ENCODE peak calls at places on chromosomes 5 and 9, in seven cellular contexts. One of them, this sample, is unnamed.

GRCh38 chr5:149853019-149853648 is 91.5 kb downstream of the PDE6A start:
- DNase-seq in neuronal stem cell: peak
- DNase-seq in mesenchymal stem cell: peak
- DNase-seq in H1: peak
- DNase-seq in trophoblast cell: peak
- DNase-seq in mesendoderm: peak
- DNase-seq in IMR-90: peak
- DNase-seq in this sample: peak

GRCh38 chr5:172564187-172564586 is 76.9 kb upstream of the NEURL1B start:
- DNase-seq in neuronal stem cell: no peak
- DNase-seq in mesenchymal stem cell: no peak
- DNase-seq in H1: no peak
- DNase-seq in trophoblast cell: no peak
- DNase-seq in mesendoderm: no peak
- DNase-seq in IMR-90: no peak
- DNase-seq in this sample: no peak

GRCh38 chr9:90393355-90394152 is 249.1 kb downstream of the DIRAS2 start:
- DNase-seq in neuronal stem cell: no peak
- DNase-seq in mesenchymal stem cell: no peak
- DNase-seq in H1: no peak
- DNase-seq in trophoblast cell: no peak
- DNase-seq in mesendoderm: peak
- DNase-seq in IMR-90: no peak
- DNase-seq in this sample: no peak

GRCh38 chr9:98375138-98375726 is 119.8 kb upstream of the TBC1D2 start:
- DNase-seq in neuronal stem cell: no peak
- DNase-seq in mesenchymal stem cell: peak
- DNase-seq in H1: no peak
- DNase-seq in trophoblast cell: peak
- DNase-seq in mesendoderm: peak
- DNase-seq in IMR-90: peak
- DNase-seq in this sample: no peak

GRCh38 chr5:2797981-2798380 is 46.5 kb upstream of the IRX2 start:
- DNase-seq in neuronal stem cell: no peak
- DNase-seq in mesenchymal stem cell: no peak
- DNase-seq in H1: no peak
- DNase-seq in trophoblast cell: peak
- DNase-seq in mesendoderm: no peak
- DNase-seq in IMR-90: no peak
- DNase-seq in this sample: no peak

GRCh38 chr9:6354072-6354686 is 26.0 kb downstream of the TPD52L3 start:
- DNase-seq in neuronal stem cell: peak
- DNase-seq in mesenchymal stem cell: peak
- DNase-seq in H1: peak
- DNase-seq in trophoblast cell: peak
- DNase-seq in mesendoderm: peak
- DNase-seq in IMR-90: peak
- DNase-seq in this sample: peak

GRCh38 chr5:56816546-56817081 is 1.3 kb downstream of the MAP3K1 start:
- DNase-seq in neuronal stem cell: peak
- DNase-seq in mesenchymal stem cell: peak
- DNase-seq in H1: no peak
- DNase-seq in trophoblast cell: peak
- DNase-seq in mesendoderm: peak
- DNase-seq in IMR-90: peak
- DNase-seq in this sample: peak

GRCh38 chr9:99870126-99870525 is 36.3 kb upstream of the STX17 start:
- DNase-seq in neuronal stem cell: no peak
- DNase-seq in mesenchymal stem cell: no peak
- DNase-seq in H1: no peak
- DNase-seq in trophoblast cell: no peak
- DNase-seq in mesendoderm: peak
- DNase-seq in IMR-90: peak
- DNase-seq in this sample: no peak

GRCh38 chr9:120924698-120925534 is 1.7 kb downstream of the TRAF1 start:
- DNase-seq in neuronal stem cell: no peak
- DNase-seq in mesenchymal stem cell: no peak
- DNase-seq in H1: no peak
- DNase-seq in trophoblast cell: no peak
- DNase-seq in mesendoderm: no peak
- DNase-seq in IMR-90: peak
- DNase-seq in this sample: no peak

GRCh38 chr5:142862585-142862984 is 92.4 kb downstream of the ARHGAP26 start:
- DNase-seq in neuronal stem cell: no peak
- DNase-seq in mesenchymal stem cell: no peak
- DNase-seq in H1: no peak
- DNase-seq in trophoblast cell: no peak
- DNase-seq in mesendoderm: no peak
- DNase-seq in IMR-90: no peak
- DNase-seq in this sample: no peak

GRCh38 chr5:122076669-122077450 is 1.2 kb downstream of the LOX start:
- DNase-seq in neuronal stem cell: peak
- DNase-seq in mesenchymal stem cell: peak
- DNase-seq in H1: no peak
- DNase-seq in trophoblast cell: peak
- DNase-seq in mesendoderm: peak
- DNase-seq in IMR-90: peak
- DNase-seq in this sample: peak

GRCh38 chr5:40796487-40796889 is 1.7 kb downstream of the PRKAA1 start:
- DNase-seq in neuronal stem cell: no peak
- DNase-seq in mesenchymal stem cell: peak
- DNase-seq in H1: no peak
- DNase-seq in trophoblast cell: peak
- DNase-seq in mesendoderm: no peak
- DNase-seq in IMR-90: peak
- DNase-seq in this sample: no peak

DNA sequence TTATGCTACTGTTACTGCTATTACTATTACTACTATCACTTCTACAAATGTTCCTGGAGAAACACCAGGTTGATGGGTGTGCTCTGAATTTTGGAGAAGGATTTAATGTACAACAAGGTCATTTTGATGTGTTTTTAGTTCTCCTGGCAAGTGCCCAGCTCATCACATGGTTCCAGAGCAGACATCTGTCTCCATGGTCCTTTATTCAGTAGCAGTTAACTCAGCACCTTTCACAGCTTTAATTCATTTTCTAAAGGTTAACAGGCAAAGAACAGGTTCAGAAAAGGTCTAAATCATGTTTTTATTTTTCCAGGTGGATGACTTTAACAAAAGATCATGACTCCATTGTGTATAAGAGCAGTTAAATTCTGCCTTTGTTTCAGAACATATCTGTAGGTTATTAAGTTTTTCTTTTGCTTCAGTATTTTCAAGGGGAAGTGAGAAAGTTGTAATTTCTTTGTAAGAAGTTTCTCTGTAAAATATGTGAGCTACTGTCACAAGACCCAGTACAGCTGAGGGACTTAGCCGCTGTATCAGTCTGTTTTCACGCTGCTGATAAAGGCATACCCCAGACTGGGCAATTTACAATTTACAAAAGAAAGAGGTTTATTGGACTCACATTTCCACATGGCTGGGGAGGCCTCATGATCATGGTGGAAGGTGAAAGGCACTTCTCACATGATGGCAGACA is 41.9 kb downstream of the MTRR start:
- DNase-seq in neuronal stem cell: no peak
- DNase-seq in mesenchymal stem cell: no peak
- DNase-seq in H1: no peak
- DNase-seq in trophoblast cell: no peak
- DNase-seq in mesendoderm: no peak
- DNase-seq in IMR-90: no peak
- DNase-seq in this sample: no peak
- H2BK120ac ChIP-seq in neuronal stem cell: no peak
- H2BK120ac ChIP-seq in mesenchymal stem cell: no peak
- H2BK120ac ChIP-seq in H1: no peak
- H2BK120ac ChIP-seq in trophoblast cell: no peak
- H2BK120ac ChIP-seq in mesendoderm: no peak
- H2BK120ac ChIP-seq in IMR-90: no peak
- H2BK120ac ChIP-seq in this sample: no peak

GRCh38 chr9:104589611-104590010 is 9.6 kb downstream of the OR13C5 start:
- DNase-seq in neuronal stem cell: no peak
- DNase-seq in mesenchymal stem cell: no peak
- DNase-seq in H1: no peak
- DNase-seq in trophoblast cell: no peak
- DNase-seq in mesendoderm: no peak
- DNase-seq in IMR-90: no peak
- DNase-seq in this sample: no peak
- H2BK120ac ChIP-seq in neuronal stem cell: no peak
- H2BK120ac ChIP-seq in mesenchymal stem cell: no peak
- H2BK120ac ChIP-seq in H1: no peak
- H2BK120ac ChIP-seq in trophoblast cell: no peak
- H2BK120ac ChIP-seq in mesendoderm: no peak
- H2BK120ac ChIP-seq in IMR-90: no peak
- H2BK120ac ChIP-seq in this sample: no peak

GRCh38 chr5:38163636-38164237 is 94.6 kb upstream of the EGFLAM start:
- DNase-seq in neuronal stem cell: no peak
- DNase-seq in mesenchymal stem cell: no peak
- DNase-seq in H1: no peak
- DNase-seq in trophoblast cell: no peak
- DNase-seq in mesendoderm: no peak
- DNase-seq in IMR-90: no peak
- DNase-seq in this sample: no peak

GRCh38 chr5:38166832-38167231 is 91.5 kb upstream of the EGFLAM start:
- DNase-seq in neuronal stem cell: no peak
- DNase-seq in mesenchymal stem cell: no peak
- DNase-seq in H1: no peak
- DNase-seq in trophoblast cell: no peak
- DNase-seq in mesendoderm: no peak
- DNase-seq in IMR-90: no peak
- DNase-seq in this sample: no peak

GRCh38 chr5:38165435-38165834 is 92.9 kb upstream of the EGFLAM start:
- DNase-seq in neuronal stem cell: no peak
- DNase-seq in mesenchymal stem cell: no peak
- DNase-seq in H1: no peak
- DNase-seq in trophoblast cell: no peak
- DNase-seq in mesendoderm: no peak
- DNase-seq in IMR-90: no peak
- DNase-seq in this sample: no peak

GRCh38 chr5:38164776-38165399 is 93.5 kb upstream of the EGFLAM start:
- DNase-seq in neuronal stem cell: no peak
- DNase-seq in mesenchymal stem cell: no peak
- DNase-seq in H1: no peak
- DNase-seq in trophoblast cell: no peak
- DNase-seq in mesendoderm: no peak
- DNase-seq in IMR-90: no peak
- DNase-seq in this sample: no peak

DNA sequence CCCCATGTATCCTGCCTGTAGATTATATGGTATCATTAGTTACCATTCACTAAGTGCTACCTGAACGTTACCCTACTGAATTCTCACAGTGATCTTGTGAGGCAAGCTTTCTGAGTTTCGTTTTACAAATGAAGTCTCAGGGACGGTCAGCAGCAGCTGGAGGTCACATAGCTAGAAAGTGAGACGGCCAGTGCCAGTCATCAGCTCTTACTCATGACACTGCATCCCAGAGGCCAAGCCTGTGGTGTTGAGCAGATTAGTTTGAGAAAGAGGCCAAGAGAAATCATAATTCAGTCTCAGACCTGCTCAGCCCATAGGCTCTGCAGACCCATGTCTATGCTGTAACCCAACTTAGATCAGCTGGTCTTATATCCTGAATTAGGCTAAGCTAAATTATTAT is 95.7 kb upstream of the EGFLAM start:
- DNase-seq in neuronal stem cell: no peak
- DNase-seq in mesenchymal stem cell: no peak
- DNase-seq in H1: no peak
- DNase-seq in trophoblast cell: peak
- DNase-seq in mesendoderm: no peak
- DNase-seq in IMR-90: peak
- DNase-seq in this sample: no peak
- H2BK120ac ChIP-seq in neuronal stem cell: no peak
- H2BK120ac ChIP-seq in mesenchymal stem cell: no peak
- H2BK120ac ChIP-seq in H1: no peak
- H2BK120ac ChIP-seq in trophoblast cell: no peak
- H2BK120ac ChIP-seq in mesendoderm: no peak
- H2BK120ac ChIP-seq in IMR-90: no peak
- H2BK120ac ChIP-seq in this sample: no peak

DNA sequence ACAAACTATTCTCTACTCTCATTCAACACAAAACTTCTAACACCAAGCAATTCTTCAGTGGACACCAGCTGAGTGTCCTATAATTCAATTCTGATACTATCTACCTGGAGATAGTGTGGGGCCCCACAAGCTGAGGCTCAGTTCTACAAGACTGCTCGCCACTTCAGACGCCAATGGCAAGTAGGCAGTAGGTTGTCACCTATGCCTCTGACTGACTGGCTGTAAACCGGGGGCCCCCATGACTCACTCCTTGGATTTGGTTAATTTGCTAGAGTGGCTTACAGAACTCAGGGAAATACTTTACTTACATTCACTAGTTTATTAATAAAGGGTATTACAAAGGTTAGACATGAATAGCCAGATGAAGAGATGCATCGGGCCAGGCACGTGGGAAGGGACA is 21.5 kb downstream of the INIP start:
- DNase-seq in neuronal stem cell: no peak
- DNase-seq in mesenchymal stem cell: no peak
- DNase-seq in H1: no peak
- DNase-seq in trophoblast cell: no peak
- DNase-seq in mesendoderm: no peak
- DNase-seq in IMR-90: no peak
- DNase-seq in this sample: no peak
- H2BK120ac ChIP-seq in neuronal stem cell: no peak
- H2BK120ac ChIP-seq in mesenchymal stem cell: no peak
- H2BK120ac ChIP-seq in H1: no peak
- H2BK120ac ChIP-seq in trophoblast cell: no peak
- H2BK120ac ChIP-seq in mesendoderm: no peak
- H2BK120ac ChIP-seq in IMR-90: no peak
- H2BK120ac ChIP-seq in this sample: no peak

GRCh38 chr5:126595486-126596083 is 566 bp upstream of the ALDH7A1 start:
- DNase-seq in neuronal stem cell: no peak
- DNase-seq in mesenchymal stem cell: no peak
- DNase-seq in H1: no peak
- DNase-seq in trophoblast cell: no peak
- DNase-seq in mesendoderm: no peak
- DNase-seq in IMR-90: peak
- DNase-seq in this sample: no peak

GRCh38 chr5:126597156-126597555 is 2.1 kb upstream of the ALDH7A1 start:
- DNase-seq in neuronal stem cell: no peak
- DNase-seq in mesenchymal stem cell: peak
- DNase-seq in H1: no peak
- DNase-seq in trophoblast cell: peak
- DNase-seq in mesendoderm: no peak
- DNase-seq in IMR-90: peak
- DNase-seq in this sample: no peak

GRCh38 chr5:126591549-126591948 is 3.5 kb downstream of the ALDH7A1 start:
- DNase-seq in neuronal stem cell: no peak
- DNase-seq in mesenchymal stem cell: no peak
- DNase-seq in H1: peak
- DNase-seq in trophoblast cell: no peak
- DNase-seq in mesendoderm: no peak
- DNase-seq in IMR-90: no peak
- DNase-seq in this sample: no peak

GRCh38 chr5:126594676-126595485 is at the start of gene ALDH7A1:
- DNase-seq in neuronal stem cell: peak
- DNase-seq in mesenchymal stem cell: peak
- DNase-seq in H1: peak
- DNase-seq in trophoblast cell: peak
- DNase-seq in mesendoderm: peak
- DNase-seq in IMR-90: no peak
- DNase-seq in this sample: peak

DNA sequence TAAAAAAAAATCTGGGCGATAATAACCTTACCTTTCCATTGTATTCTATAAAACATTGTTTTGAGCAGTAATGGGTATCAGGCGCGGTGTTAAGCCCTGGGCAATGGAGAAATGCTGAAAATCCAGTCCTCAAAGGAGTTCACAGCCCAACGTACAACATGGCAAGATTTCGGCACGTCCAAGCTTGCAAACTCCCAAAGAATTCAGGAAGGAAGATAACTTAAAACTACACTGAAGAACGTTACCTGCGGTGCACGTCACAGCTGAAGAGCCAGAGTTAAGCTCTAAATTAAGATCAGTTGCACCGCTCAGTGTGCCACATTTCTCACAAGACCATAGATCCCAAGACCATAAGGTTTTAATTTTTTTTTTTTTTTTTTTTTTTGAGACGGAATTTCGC is 942 bp downstream of the ALDH7A1 start:
- DNase-seq in neuronal stem cell: no peak
- DNase-seq in mesenchymal stem cell: peak
- DNase-seq in H1: no peak
- DNase-seq in trophoblast cell: peak
- DNase-seq in mesendoderm: peak
- DNase-seq in IMR-90: peak
- DNase-seq in this sample: no peak
- H2BK120ac ChIP-seq in neuronal stem cell: no peak
- H2BK120ac ChIP-seq in mesenchymal stem cell: no peak
- H2BK120ac ChIP-seq in H1: no peak
- H2BK120ac ChIP-seq in trophoblast cell: no peak
- H2BK120ac ChIP-seq in mesendoderm: no peak
- H2BK120ac ChIP-seq in IMR-90: no peak
- H2BK120ac ChIP-seq in this sample: no peak

This sample was measured in H9.